ENCODE peak calls at places on chromosome 7, in eight cellular contexts. H is psoas muscle, F is keratinocyte, G is GM23338, O is tibial nerve, M is H1, S is ovary, E is left ventricle myocardium inferior. V is an unnamed sample.

GRCh38 chr7:27031289-27032172 is 64.3 kb downstream of the HOXA1 start:
- DNase-seq in H (no peak), F (no peak), G (no peak), O (no peak), M (no peak), S (no peak), E (no peak), V (no peak)

GRCh38 chr7:153433223-153433622 is 619.0 kb upstream of the DPP6 start:
- DNase-seq in H (no peak), F (no peak), G (no peak), O (no peak), M (no peak), S (no peak), E (no peak), V (no peak)

GRCh38 chr7:105677803-105678583 is 96.7 kb upstream of the EFCAB10 start:
- DNase-seq in H (no peak), F (no peak), G (no peak), O (no peak), M (no peak), S (no peak), E (no peak), V (peak; percentile 68)

GRCh38 chr7:18541189-18541870 is 45.8 kb downstream of the HDAC9 start:
- DNase-seq in H (peak; percentile 57), F (no peak), G (no peak), O (no peak), M (no peak), S (peak; percentile 9), E (peak; percentile 47), V (no peak)

GRCh38 chr7:23895666-23896096 is 185.7 kb downstream of the STK31 start:
- DNase-seq in H (no peak), F (no peak), G (no peak), O (no peak), M (no peak), S (no peak), E (no peak), V (no peak)

GRCh38 chr7:7793249-7793648 is 74.8 kb upstream of the RPA3 start:
- DNase-seq in H (no peak), F (no peak), G (peak; percentile 64), O (no peak), M (no peak), S (no peak), E (no peak), V (no peak)

GRCh38 chr7:151349507-151349853 is 7.9 kb downstream of the NUB1 start:
- DNase-seq in H (no peak), F (no peak), G (no peak), O (no peak), M (no peak), S (no peak), E (no peak), V (peak; percentile 37)

GRCh38 chr7:24978837-24979469 is 1.0 kb downstream of the OSBPL3 start:
- DNase-seq in H (peak; percentile 57), F (no peak), G (peak; percentile 92), O (no peak), M (peak; percentile 56), S (peak; percentile 26), E (no peak), V (peak; percentile 28)

GRCh38 chr7:76997381-76998262 is 34.5 kb downstream of the SPDYE17 start:
- DNase-seq in H (no peak), F (no peak), G (no peak), O (no peak), M (peak; percentile 33), S (no peak), E (no peak), V (no peak)

GRCh38 chr7:151057737-151057988 is at the start of gene CDK5:
- DNase-seq in H (no peak), F (no peak), G (no peak), O (no peak), M (no peak), S (no peak), E (no peak), V (no peak)

GRCh38 chr7:24826662-24827020 is 69.4 kb upstream of the GSDME start:
- DNase-seq in H (no peak), F (no peak), G (no peak), O (no peak), M (no peak), S (no peak), E (no peak), V (no peak)

GRCh38 chr7:9600974-9601373 is 1167.6 kb downstream of the NXPH1 start:
- DNase-seq in H (no peak), F (no peak), G (peak; percentile 53), O (no peak), M (peak; percentile 45), S (no peak), E (no peak), V (no peak)

GRCh38 chr7:21946228-21946709 is 570 bp upstream of the CDCA7L start:
- DNase-seq in H (no peak), F (no peak), G (peak; percentile 60), O (no peak), M (no peak), S (no peak), E (no peak), V (no peak)

GRCh38 chr7:55242613-55243012 is 122.5 kb upstream of the LANCL2 start:
- DNase-seq in H (no peak), F (no peak), G (no peak), O (no peak), M (no peak), S (no peak), E (no peak), V (no peak)

GRCh38 chr7:13091974-13092707 is 404.7 kb downstream of the ARL4A start:
- DNase-seq in H (no peak), F (no peak), G (no peak), O (no peak), M (no peak), S (no peak), E (no peak), V (no peak)

GRCh38 chr7:116464375-116464774 is 35.2 kb upstream of the CAV2 start:
- DNase-seq in H (no peak), F (no peak), G (no peak), O (no peak), M (no peak), S (no peak), E (no peak), V (no peak)

GRCh38 chr7:116463956-116464355 is 35.6 kb upstream of the CAV2 start:
- DNase-seq in H (no peak), F (no peak), G (no peak), O (no peak), M (no peak), S (no peak), E (no peak), V (no peak)

GRCh38 chr7:116465125-116465524 is 34.4 kb upstream of the CAV2 start:
- DNase-seq in H (no peak), F (no peak), G (peak; percentile 6), O (no peak), M (no peak), S (no peak), E (no peak), V (no peak)

DNA sequence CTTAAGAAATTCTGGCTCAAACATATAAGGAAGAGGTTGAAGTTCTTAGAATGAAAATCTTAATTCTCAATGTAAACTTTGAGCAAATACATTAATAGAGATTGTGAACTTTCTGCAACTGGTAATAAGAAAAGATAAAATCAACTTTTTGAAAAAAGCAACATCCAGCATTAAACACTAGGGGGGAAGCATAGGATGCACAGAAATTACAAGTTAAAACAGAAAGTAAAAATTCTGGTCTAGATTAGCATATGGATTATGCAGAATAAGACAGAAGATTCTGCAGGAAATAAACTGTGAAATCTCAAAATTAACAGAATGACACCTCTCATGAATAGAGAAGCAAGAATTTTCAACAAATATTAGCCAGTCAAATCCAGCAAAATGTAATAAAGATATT is 38.0 kb upstream of the CAV2 start:
- DNase-seq in H (no peak), F (no peak), G (no peak), O (no peak), M (no peak), S (no peak), E (no peak), V (no peak)
- H3K4me1 ChIP-seq in H (no peaks in the 10 kb centered on the region), F (peaks cover 24% of the 10 kb centered on the region), G (no peaks in the 10 kb centered on the region), O (no peaks in the 10 kb centered on the region), M (no peaks in the 10 kb centered on the region), S (no peaks in the 10 kb centered on the region), E (peaks cover 22% of the 10 kb centered on the region), V (no peaks in the 10 kb centered on the region)

GRCh38 chr7:155543011-155543881 is 3.1 kb downstream of the CNPY1 start:
- DNase-seq in H (no peak), F (no peak), G (peak; percentile 41), O (no peak), M (no peak), S (no peak), E (no peak), V (no peak)
- TF ChIP-seq CTCF in H (no peak), F (no peak), G (peak; percentile 8), O (no peak), M (peak; percentile 36), S (no peak), E (no peak), V (no peak)

GRCh38 chr7:144820557-144820956 is 15.3 kb downstream of the TPK1 start:
- DNase-seq in H (no peak), F (no peak), G (no peak), O (no peak), M (no peak), S (no peak), E (no peak), V (no peak)
- H3K4me1 ChIP-seq in H (peaks cover 5% of the 10 kb centered on the region), F (peaks cover 8% of the 10 kb centered on the region), G (no peaks in the 10 kb centered on the region), O (no peaks in the 10 kb centered on the region), M (no peaks in the 10 kb centered on the region), S (peaks cover 5% of the 10 kb centered on the region), E (peaks cover 5% of the 10 kb centered on the region), V (no peaks in the 10 kb centered on the region)

DNA sequence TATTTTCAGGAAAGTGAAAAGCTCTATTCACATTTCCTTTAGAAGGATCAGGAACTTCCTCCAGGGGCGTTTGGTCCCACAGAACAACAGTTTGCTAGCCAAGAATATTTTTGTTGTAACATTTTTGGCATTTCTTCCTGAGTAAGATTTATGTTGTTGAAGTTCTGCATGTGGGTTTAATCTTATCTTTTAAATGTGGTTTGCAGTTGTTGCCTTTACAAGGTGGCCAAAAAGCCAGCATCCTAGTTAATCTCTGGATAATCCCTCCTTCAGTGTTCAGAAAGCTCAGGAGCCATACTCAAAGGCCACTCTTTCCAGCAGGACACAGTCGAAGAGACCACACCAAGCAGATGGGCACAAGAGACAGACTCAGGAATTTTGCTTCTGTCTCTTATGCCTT is 30.0 kb downstream of the SLC26A4 start:
- DNase-seq in H (no peak), F (no peak), G (peak; percentile 28), O (no peak), M (no peak), S (no peak), E (no peak), V (no peak)
- TF ChIP-seq CTCF in H (no peak), F (no peak), G (no peak), O (no peak), M (no peak), S (no peak), E (no peak), V (no peak)

GRCh38 chr7:94050046-94050445 is 45.9 kb upstream of the BET1 start:
- DNase-seq in H (no peak), F (no peak), G (no peak), O (no peak), M (no peak), S (no peak), E (no peak), V (peak; percentile 12)
- H3K4me1 ChIP-seq in H (no peaks in the 10 kb centered on the region), F (no peaks in the 10 kb centered on the region), G (peaks cover 35% of the 10 kb centered on the region), O (peaks cover 4% of the 10 kb centered on the region), M (peaks cover 4% of the 10 kb centered on the region), S (no peaks in the 10 kb centered on the region), E (no peaks in the 10 kb centered on the region), V (no peaks in the 10 kb centered on the region)

V was measured in transverse colon.